ENCODE peak calls at places on chromosomes 1 and 21, in four cellular contexts. One of them, this sample, is unnamed.

GRCh38 chr1:160797861-160798273 is 1.9 kb downstream of the LY9 start:
- DNase-seq in HepG2: no peak
- DNase-seq in GM12878: no peak
- DNase-seq in H1: no peak
- DNase-seq in this sample: no peak

GRCh38 chr1:193479187-193479586 is 292.8 kb upstream of the B3GALT2 start:
- DNase-seq in HepG2: no peak
- DNase-seq in GM12878: peak
- DNase-seq in H1: no peak
- DNase-seq in this sample: no peak

GRCh38 chr1:198483006-198483405 is 57.5 kb downstream of the ATP6V1G3 start:
- DNase-seq in HepG2: no peak
- DNase-seq in GM12878: no peak
- DNase-seq in H1: no peak
- DNase-seq in this sample: no peak

GRCh38 chr21:15953551-15954116 is 223.9 kb downstream of the USP25 start:
- DNase-seq in HepG2: no peak
- DNase-seq in GM12878: no peak
- DNase-seq in H1: no peak
- DNase-seq in this sample: no peak

GRCh38 chr1:161390559-161390858 is 22.8 kb upstream of the CFAP126 start:
- DNase-seq in HepG2: no peak
- DNase-seq in GM12878: no peak
- DNase-seq in H1: no peak
- DNase-seq in this sample: no peak

GRCh38 chr21:43193651-43194302 is 25.0 kb downstream of the CRYAA start:
- DNase-seq in HepG2: no peak
- DNase-seq in GM12878: no peak
- DNase-seq in H1: no peak
- DNase-seq in this sample: no peak

GRCh38 chr1:27314737-27315136 is 7.2 kb upstream of the TMEM222 start:
- DNase-seq in HepG2: no peak
- DNase-seq in GM12878: no peak
- DNase-seq in H1: no peak
- DNase-seq in this sample: no peak

GRCh38 chr1:151255381-151255780 is 847 bp downstream of the PSMD4 start:
- DNase-seq in HepG2: no peak
- DNase-seq in GM12878: no peak
- DNase-seq in H1: no peak
- DNase-seq in this sample: no peak

GRCh38 chr1:209199822-209200221 is 383.7 kb upstream of the CAMK1G start:
- DNase-seq in HepG2: no peak
- DNase-seq in GM12878: no peak
- DNase-seq in H1: peak
- DNase-seq in this sample: peak

GRCh38 chr1:17551755-17552234 is 12.3 kb downstream of the ARHGEF10L start:
- DNase-seq in HepG2: no peak
- DNase-seq in GM12878: no peak
- DNase-seq in H1: no peak
- DNase-seq in this sample: no peak

GRCh38 chr1:206608108-206608698 is 4.1 kb downstream of the EIF2D start:
- DNase-seq in HepG2: peak
- DNase-seq in GM12878: no peak
- DNase-seq in H1: no peak
- DNase-seq in this sample: peak

GRCh38 chr1:38860464-38860816 is 868 bp upstream of the RRAGC start:
- DNase-seq in HepG2: peak
- DNase-seq in GM12878: no peak
- DNase-seq in H1: no peak
- DNase-seq in this sample: peak

GRCh38 chr1:80607064-80607463 is 1193.7 kb upstream of the ADGRL2 start:
- DNase-seq in HepG2: no peak
- DNase-seq in GM12878: no peak
- DNase-seq in H1: no peak
- DNase-seq in this sample: no peak

GRCh38 chr1:200518524-200518923 is 102.0 kb downstream of the KIF14 start:
- DNase-seq in HepG2: no peak
- DNase-seq in GM12878: no peak
- DNase-seq in H1: no peak
- DNase-seq in this sample: no peak

GRCh38 chr1:59484090-59484489 is 187.2 kb downstream of the FGGY start:
- DNase-seq in HepG2: no peak
- DNase-seq in GM12878: no peak
- DNase-seq in H1: no peak
- DNase-seq in this sample: no peak

GRCh38 chr1:39902121-39902807 is 547 bp upstream of the MYCL start:
- DNase-seq in HepG2: peak
- DNase-seq in GM12878: no peak
- DNase-seq in H1: no peak
- DNase-seq in this sample: peak

GRCh38 chr1:30601316-30602085 is 121.9 kb downstream of the MATN1 start:
- DNase-seq in HepG2: no peak
- DNase-seq in GM12878: no peak
- DNase-seq in H1: no peak
- DNase-seq in this sample: no peak

GRCh38 chr1:48294656-48295055 is 72.1 kb downstream of the SLC5A9 start:
- DNase-seq in HepG2: no peak
- DNase-seq in GM12878: no peak
- DNase-seq in H1: no peak
- DNase-seq in this sample: no peak

DNA sequence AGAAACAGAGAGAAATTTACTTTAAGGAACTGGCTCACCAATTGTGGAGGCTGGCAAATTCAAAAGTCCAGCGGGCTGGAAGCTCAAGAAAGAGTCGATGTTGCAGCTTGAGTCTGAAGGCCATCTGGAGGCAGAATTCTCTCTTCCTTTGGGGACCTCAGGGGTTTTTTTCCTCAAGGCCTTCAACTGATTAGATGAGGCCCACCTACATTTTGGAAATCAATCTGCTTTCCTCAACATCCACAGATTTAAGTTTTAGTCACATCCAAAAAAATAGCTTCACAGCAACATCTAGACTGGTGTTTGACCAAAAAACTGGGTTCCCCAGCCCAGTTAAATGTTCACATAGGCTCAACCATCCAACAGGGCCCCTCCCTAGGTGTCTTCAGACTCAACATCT is 114.9 kb downstream of the SLC35F3 start:
- DNase-seq in HepG2: no peak
- DNase-seq in GM12878: no peak
- DNase-seq in H1: no peak
- DNase-seq in this sample: no peak
- H3K4me3 ChIP-seq in HepG2: no peak
- H3K4me3 ChIP-seq in GM12878: no peak
- H3K4me3 ChIP-seq in H1: no peak
- H3K4me3 ChIP-seq in this sample: no peak

DNA sequence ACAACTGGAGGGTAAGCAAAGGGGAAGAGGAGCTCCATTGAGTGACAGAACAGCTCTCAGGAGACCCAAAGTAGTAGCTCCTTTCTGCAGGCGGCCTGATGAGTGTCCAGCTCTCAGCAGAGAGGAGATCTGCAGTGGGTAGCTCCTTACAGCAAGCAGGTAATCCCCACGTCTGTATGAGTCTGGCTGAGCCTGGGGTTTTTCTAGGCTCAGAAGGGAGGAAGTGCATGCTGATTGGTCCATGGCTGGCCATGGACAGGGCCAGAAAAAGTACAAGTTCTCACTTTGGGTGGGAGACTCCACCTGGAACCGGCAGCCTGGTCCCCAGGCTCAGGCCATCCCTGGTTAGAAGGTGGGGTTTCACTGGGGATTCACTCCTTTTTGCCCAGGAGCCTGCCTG is 50.9 kb upstream of the SCYL3 start:
- DNase-seq in HepG2: no peak
- DNase-seq in GM12878: no peak
- DNase-seq in H1: no peak
- DNase-seq in this sample: no peak
- TF ChIP-seq HDAC6 in HepG2: no peak
- TF ChIP-seq HDAC6 in GM12878: no peak
- TF ChIP-seq HDAC6 in H1: no peak
- TF ChIP-seq HDAC6 in this sample: no peak

GRCh38 chr1:32881871-32882850 is 4.1 kb upstream of the HPCA start:
- DNase-seq in HepG2: no peak
- DNase-seq in GM12878: no peak
- DNase-seq in H1: no peak
- DNase-seq in this sample: no peak
- H3K4me3 ChIP-seq in HepG2: no peak
- H3K4me3 ChIP-seq in GM12878: no peak
- H3K4me3 ChIP-seq in H1: no peak
- H3K4me3 ChIP-seq in this sample: no peak

DNA sequence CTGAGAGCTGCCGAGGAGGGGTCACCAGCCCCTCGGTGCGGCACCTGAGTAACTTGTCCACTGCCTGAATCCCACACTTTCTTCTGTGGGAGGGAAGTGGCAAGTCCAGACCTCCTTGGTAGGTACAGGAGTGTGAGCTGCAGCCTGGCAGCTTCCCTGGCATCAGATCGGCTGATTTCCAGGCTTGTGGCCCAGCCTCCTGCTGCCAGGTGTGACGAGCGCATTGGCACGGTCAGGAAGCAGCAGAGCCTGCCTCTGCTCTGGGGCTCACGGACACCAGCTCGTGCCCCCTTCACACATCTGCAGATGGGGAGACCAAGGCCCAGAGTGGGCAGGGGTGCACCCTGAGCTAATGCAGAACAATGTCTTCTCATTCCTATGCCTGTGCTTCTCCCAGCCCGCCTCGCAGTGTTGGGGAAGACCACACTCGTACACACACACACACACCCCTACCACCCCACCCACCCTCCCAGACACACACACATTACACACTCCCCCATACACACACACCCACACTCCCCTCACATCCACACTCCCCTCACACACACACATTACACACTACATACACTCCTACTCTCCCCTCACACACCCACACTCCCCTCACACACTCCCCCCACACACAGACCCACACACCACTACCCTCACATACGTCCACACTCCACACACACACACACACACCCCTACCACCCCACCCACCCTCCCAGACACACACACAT is 33.1 kb upstream of the SELENON start:
- DNase-seq in HepG2: no peak
- DNase-seq in GM12878: no peak
- DNase-seq in H1: no peak
- DNase-seq in this sample: no peak
- TF ChIP-seq HDAC6 in HepG2: no peak
- TF ChIP-seq HDAC6 in GM12878: no peak
- TF ChIP-seq HDAC6 in H1: no peak
- TF ChIP-seq HDAC6 in this sample: no peak